ENCODE peak calls at places on chromosome 11, in nine cellular contexts. C is fibroblast of villous mesenchyme; J is stomach; Y is astrocyte of the spinal cord; B is stimulated activated naive CD8-positive, alpha-beta T cell treated with anti-CD3 and anti-CD28 coated beads, Interleukin-15, amount 100 ng/mL, for 72 hours; Q is T-helper 2 cell; U is stimulated activated naive CD4-positive, alpha-beta T cell; A is C1 segment of cervical spinal cord; X is DMS153. S is an unnamed sample.

GRCh38 chr11:8917157-8917820 is 6.3 kb downstream of the AKIP1 start:
- DNase-seq in C (peak; percentile 87), J (peak; percentile 42), Y (peak; percentile 95), B (no peak), Q (no peak), U (no peak), A (no peak), X (no peak), S (no peak)

GRCh38 chr11:132943737-132944556 is 588.4 kb downstream of the OPCML start:
- DNase-seq in C (no peak), J (no peak), Y (no peak), B (no peak), Q (no peak), U (no peak), A (no peak), X (peak; percentile 17), S (no peak)

GRCh38 chr11:113675003-113675471 is 31.1 kb downstream of the TMPRSS5 start:
- DNase-seq in C (peak; percentile 77), J (no peak), Y (peak; percentile 96), B (peak; percentile 56), Q (no peak), U (no peak), A (no peak), X (no peak), S (peak; percentile 83)

GRCh38 chr11:75938543-75938942 is 123.5 kb downstream of the UVRAG start:
- DNase-seq in C (peak; percentile 10), J (no peak), Y (peak; percentile 24), B (no peak), Q (no peak), U (no peak), A (no peak), X (no peak), S (no peak)

GRCh38 chr11:118156531-118157185 is 4.0 kb upstream of the SCN4B start:
- DNase-seq in C (no peak), J (no peak), Y (no peak), B (peak; percentile 25), Q (no peak), U (no peak), A (no peak), X (peak; percentile 13), S (no peak)

GRCh38 chr11:76250520-76251222 is 44.4 kb upstream of the WNT11 start:
- DNase-seq in C (no peak), J (no peak), Y (no peak), B (no peak), Q (no peak), U (no peak), A (no peak), X (no peak), S (no peak)

GRCh38 chr11:63572026-63572688 is 9.0 kb upstream of the PLAAT2 start:
- DNase-seq in C (no peak), J (no peak), Y (no peak), B (no peak), Q (no peak), U (no peak), A (no peak), X (no peak), S (no peak)

GRCh38 chr11:48012051-48012391 is 31.7 kb downstream of the PTPRJ start:
- DNase-seq in C (no peak), J (no peak), Y (no peak), B (peak; percentile 82), Q (peak; percentile 35), U (no peak), A (no peak), X (no peak), S (peak; percentile 73)

GRCh38 chr11:63680842-63681207 is 475 bp upstream of the RTN3 start:
- DNase-seq in C (no peak), J (no peak), Y (no peak), B (no peak), Q (peak; percentile 13), U (no peak), A (no peak), X (no peak), S (no peak)

GRCh38 chr11:104064016-104064630 is 27.7 kb downstream of the DDI1 start:
- DNase-seq in C (no peak), J (no peak), Y (no peak), B (no peak), Q (no peak), U (no peak), A (no peak), X (no peak), S (no peak)

GRCh38 chr11:1645357-1645821 is 15.8 kb downstream of the KRTAP5-5 start:
- DNase-seq in C (no peak), J (no peak), Y (no peak), B (no peak), Q (no peak), U (no peak), A (no peak), X (no peak), S (no peak)

S was measured in NK-92 treated with Interleukin-12 subunit alpha and Interleukin-12 subunit beta, amount 100 ng/mL, for 24 hours.